ENCODE peak calls at places on chromosomes 12 and 14, in five cellular contexts. One of them, this sample, is unnamed.

GRCh38 chr14:96762650-96763049 is 34.5 kb upstream of the VRK1 start:
- DNase-seq in epithelial cell of proximal tubule: no peak
- DNase-seq in hepatocyte: peak
- DNase-seq in thoracic aorta: no peak
- DNase-seq in GM13977: peak
- DNase-seq in this sample: no peak

GRCh38 chr12:53575502-53576264 is 50.5 kb downstream of the ATF7 start:
- DNase-seq in epithelial cell of proximal tubule: no peak
- DNase-seq in hepatocyte: peak
- DNase-seq in thoracic aorta: no peak
- DNase-seq in GM13977: no peak
- DNase-seq in this sample: no peak

GRCh38 chr12:96719671-96720362 is 187.2 kb upstream of the NEDD1 start:
- DNase-seq in epithelial cell of proximal tubule: no peak
- DNase-seq in hepatocyte: no peak
- DNase-seq in thoracic aorta: no peak
- DNase-seq in GM13977: peak
- DNase-seq in this sample: no peak

GRCh38 chr14:28542040-28542439 is 224.5 kb upstream of the FOXG1 start:
- DNase-seq in epithelial cell of proximal tubule: no peak
- DNase-seq in hepatocyte: no peak
- DNase-seq in thoracic aorta: no peak
- DNase-seq in GM13977: no peak
- DNase-seq in this sample: no peak

GRCh38 chr12:50065726-50066310 is 8.4 kb downstream of the ASIC1 start:
- DNase-seq in epithelial cell of proximal tubule: no peak
- DNase-seq in hepatocyte: no peak
- DNase-seq in thoracic aorta: no peak
- DNase-seq in GM13977: no peak
- DNase-seq in this sample: no peak

GRCh38 chr12:113341535-113341934 is 6.6 kb upstream of the SLC8B1 start:
- DNase-seq in epithelial cell of proximal tubule: no peak
- DNase-seq in hepatocyte: no peak
- DNase-seq in thoracic aorta: no peak
- DNase-seq in GM13977: no peak
- DNase-seq in this sample: no peak

GRCh38 chr12:100141998-100142850 is 450 bp downstream of the BLTP3B start:
- DNase-seq in epithelial cell of proximal tubule: no peak
- DNase-seq in hepatocyte: peak
- DNase-seq in thoracic aorta: no peak
- DNase-seq in GM13977: peak
- DNase-seq in this sample: peak

GRCh38 chr14:88929656-88930436 is 105.4 kb downstream of the TTC8 start:
- DNase-seq in epithelial cell of proximal tubule: no peak
- DNase-seq in hepatocyte: no peak
- DNase-seq in thoracic aorta: no peak
- DNase-seq in GM13977: no peak
- DNase-seq in this sample: no peak

GRCh38 chr14:39396448-39396847 is 35.8 kb downstream of the FBXO33 start:
- DNase-seq in epithelial cell of proximal tubule: no peak
- DNase-seq in hepatocyte: no peak
- DNase-seq in thoracic aorta: no peak
- DNase-seq in GM13977: no peak
- DNase-seq in this sample: no peak

GRCh38 chr12:106418970-106419369 is 61.4 kb downstream of the POLR3B start:
- DNase-seq in epithelial cell of proximal tubule: no peak
- DNase-seq in hepatocyte: no peak
- DNase-seq in thoracic aorta: no peak
- DNase-seq in GM13977: no peak
- DNase-seq in this sample: no peak